ENCODE peak calls at places on chromosomes 3 and 15, in ten cellular contexts. V, L, B, D, N, K, X, W, P and A are unnamed samples.

GRCh38 chr3:99413504-99413903 is 224.9 kb upstream of the COL8A1 start:
- DNase-seq in V (no peak), L (no peak), B (peak; percentile 20), D (peak; percentile 73), N (no peak), K (no peak), X (no peak), W (no peak), P (peak; percentile 64), A (peak; percentile 62)

GRCh38 chr3:159654183-159655134 is 334.2 kb upstream of the IL12A start:
- DNase-seq in V (no peak), L (no peak), B (no peak), D (no peak), N (no peak), K (no peak), X (no peak), W (no peak), P (no peak), A (no peak)

GRCh38 chr3:169071003-169071402 is 592.5 kb downstream of the MECOM start:
- DNase-seq in V (no peak), L (no peak), B (no peak), D (no peak), N (no peak), K (no peak), X (no peak), W (no peak), P (no peak), A (peak; percentile 39)

GRCh38 chr3:57917611-57918010 is 90.6 kb upstream of the FLNB start:
- DNase-seq in V (no peak), L (no peak), B (no peak), D (peak; percentile 11), N (no peak), K (no peak), X (no peak), W (no peak), P (no peak), A (peak; percentile 10)

GRCh38 chr3:104150724-104151123 is 1216.0 kb upstream of the ALCAM start:
- DNase-seq in V (no peak), L (no peak), B (no peak), D (no peak), N (no peak), K (no peak), X (no peak), W (no peak), P (no peak), A (no peak)

GRCh38 chr15:89341316-89342005 is 6.8 kb upstream of the POLG start:
- DNase-seq in V (no peak), L (no peak), B (no peak), D (no peak), N (no peak), K (no peak), X (no peak), W (no peak), P (no peak), A (no peak)

GRCh38 chr3:76495216-76495615 is 544.7 kb upstream of the ROBO2 start:
- DNase-seq in V (no peak), L (no peak), B (peak; percentile 8), D (peak; percentile 61), N (no peak), K (no peak), X (no peak), W (no peak), P (no peak), A (no peak)

GRCh38 chr3:108602249-108602934 is 12.9 kb downstream of the DZIP3 start:
- DNase-seq in V (no peak), L (no peak), B (no peak), D (no peak), N (peak; percentile 20), K (no peak), X (no peak), W (no peak), P (no peak), A (no peak)

GRCh38 chr15:30827625-30828303 is 76.0 kb upstream of the FAN1 start:
- DNase-seq in V (no peak), L (no peak), B (no peak), D (no peak), N (no peak), K (no peak), X (no peak), W (no peak), P (peak; percentile 10), A (no peak)

GRCh38 chr3:192861972-192862371 is 55.7 kb downstream of the MB21D2 start:
- DNase-seq in V (no peak), L (no peak), B (no peak), D (no peak), N (no peak), K (no peak), X (no peak), W (no peak), P (no peak), A (no peak)

GRCh38 chr15:54644796-54645195 is 551.9 kb downstream of the RSL24D1 start:
- DNase-seq in V (no peak), L (no peak), B (no peak), D (no peak), N (no peak), K (no peak), X (no peak), W (no peak), P (no peak), A (no peak)

GRCh38 chr15:98791046-98791701 is 142.8 kb downstream of the IGF1R start:
- DNase-seq in V (no peak), L (no peak), B (no peak), D (no peak), N (no peak), K (no peak), X (no peak), W (no peak), P (no peak), A (peak; percentile 49)

GRCh38 chr3:27325419-27325818 is 43.8 kb downstream of the NEK10 start:
- DNase-seq in V (peak; percentile 10), L (no peak), B (no peak), D (peak; percentile 11), N (no peak), K (no peak), X (no peak), W (no peak), P (no peak), A (no peak)

GRCh38 chr3:140467104-140467577 is 210.7 kb upstream of the TRIM42 start:
- DNase-seq in V (peak; percentile 8), L (no peak), B (no peak), D (peak; percentile 0), N (no peak), K (no peak), X (no peak), W (no peak), P (peak; percentile 87), A (peak; percentile 27)

GRCh38 chr3:49654955-49655556 is 19.1 kb upstream of the APEH start:
- DNase-seq in V (peak; percentile 21), L (peak; percentile 76), B (no peak), D (no peak), N (no peak), K (no peak), X (no peak), W (no peak), P (no peak), A (no peak)

GRCh38 chr3:12430086-12430485 is 54.2 kb upstream of the TSEN2 start:
- DNase-seq in V (no peak), L (no peak), B (no peak), D (no peak), N (no peak), K (no peak), X (no peak), W (no peak), P (peak; percentile 56), A (no peak)

GRCh38 chr15:29090617-29091466 is 178.8 kb downstream of the NSMCE3 start:
- DNase-seq in V (peak; percentile 53), L (peak; percentile 8), B (peak; percentile 41), D (peak; percentile 41), N (no peak), K (peak; percentile 73), X (no peak), W (peak; percentile 31), P (no peak), A (no peak)

GRCh38 chr15:95839367-95839782 is 491.1 kb upstream of the NR2F2 start:
- DNase-seq in V (no peak), L (no peak), B (no peak), D (no peak), N (no peak), K (no peak), X (no peak), W (no peak), P (no peak), A (peak; percentile 19)

GRCh38 chr3:111850481-111850880 is 8.6 kb upstream of the PHLDB2 start:
- DNase-seq in V (no peak), L (no peak), B (no peak), D (peak; percentile 66), N (no peak), K (no peak), X (no peak), W (no peak), P (peak; percentile 63), A (peak; percentile 96)

GRCh38 chr15:77069521-77070121 is 1.3 kb downstream of the TSPAN3 start:
- DNase-seq in V (peak; percentile 33), L (no peak), B (no peak), D (no peak), N (no peak), K (no peak), X (no peak), W (no peak), P (peak; percentile 4), A (no peak)

GRCh38 chr3:140243536-140243935 is 308.6 kb downstream of the CLSTN2 start:
- DNase-seq in V (no peak), L (no peak), B (no peak), D (no peak), N (no peak), K (no peak), X (no peak), W (no peak), P (no peak), A (no peak)

GRCh38 chr15:77975332-77976119 is 102.0 kb downstream of the TBC1D2B start:
- DNase-seq in V (no peak), L (no peak), B (no peak), D (no peak), N (no peak), K (no peak), X (no peak), W (no peak), P (no peak), A (no peak)

GRCh38 chr3:140510303-140510861 is 167.5 kb upstream of the TRIM42 start:
- DNase-seq in V (no peak), L (no peak), B (no peak), D (no peak), N (no peak), K (no peak), X (no peak), W (no peak), P (no peak), A (no peak)

GRCh38 chr3:171163724-171164465 is 137.4 kb upstream of the SLC2A2 start:
- DNase-seq in V (no peak), L (no peak), B (peak; percentile 57), D (peak; percentile 23), N (no peak), K (no peak), X (no peak), W (no peak), P (peak; percentile 29), A (no peak)

GRCh38 chr3:69833591-69833990 is 94.3 kb downstream of the MITF start:
- DNase-seq in V (no peak), L (no peak), B (no peak), D (no peak), N (no peak), K (no peak), X (no peak), W (no peak), P (no peak), A (no peak)

GRCh38 chr3:123379041-123379830 is 69.7 kb downstream of the ADCY5 start:
- DNase-seq in V (no peak), L (no peak), B (no peak), D (no peak), N (peak; percentile 14), K (no peak), X (no peak), W (no peak), P (no peak), A (no peak)

GRCh38 chr3:151305081-151305777 is 11.4 kb downstream of the GPR87 start:
- DNase-seq in V (no peak), L (no peak), B (peak; percentile 90), D (peak; percentile 97), N (no peak), K (peak; percentile 86), X (no peak), W (no peak), P (peak; percentile 96), A (peak; percentile 98)

GRCh38 chr3:134161817-134162396 is 88.8 kb downstream of the RYK start:
- DNase-seq in V (no peak), L (no peak), B (no peak), D (peak; percentile 9), N (no peak), K (peak; percentile 55), X (no peak), W (no peak), P (no peak), A (no peak)